ENCODE peak calls at places on chromosomes 7 and 10, in seven cellular contexts. G is astrocyte of the spinal cord; H is activated gamma-delta T cell treated with anti-CD3 and anti-CD28 coated beads, Interleukin-2, amount 50 U/mL, for 16 hours; E is posterior cingulate gyrus; L is stimulated activated CD4-positive, alpha-beta T cell treated with anti-CD3 and anti-CD28 coated beads, TNF-alpha, amount 100 ng/mL, for 1 hour; X is GM23248; Y is GM06990. Q is an unnamed sample.

GRCh38 chr7:132030161-132030568 is 473.7 kb upstream of the PODXL start:
- DNase-seq in G (no peak), H (no peak), E (peak), L (no peak), X (no peak), Y (no peak), Q (peak)

GRCh38 chr10:93068411-93069244 is 5.1 kb upstream of the CYP26A1 start:
- DNase-seq in G (peak), H (no peak), E (no peak), L (no peak), X (peak), Y (no peak), Q (peak)

GRCh38 chr7:17661982-17662585 is 278.2 kb downstream of the SNX13 start:
- DNase-seq in G (peak), H (no peak), E (no peak), L (no peak), X (peak), Y (no peak), Q (no peak)

GRCh38 chr7:143884978-143885559 is 16.9 kb downstream of the TCAF1 start:
- DNase-seq in G (peak), H (no peak), E (peak), L (no peak), X (peak), Y (peak), Q (peak)

GRCh38 chr7:254337-255037 is 35.5 kb upstream of the FOXL3 start:
- DNase-seq in G (no peak), H (no peak), E (no peak), L (no peak), X (no peak), Y (no peak), Q (no peak)

GRCh38 chr10:124016795-124017375 is 76.5 kb downstream of the CHST15 start:
- DNase-seq in G (no peak), H (no peak), E (no peak), L (no peak), X (no peak), Y (no peak), Q (no peak)

GRCh38 chr10:60823324-60823723 is 45.0 kb downstream of the CDK1 start:
- DNase-seq in G (no peak), H (no peak), E (no peak), L (no peak), X (no peak), Y (no peak), Q (no peak)

GRCh38 chr7:87110778-87111177 is 41.5 kb upstream of the DMTF1 start:
- DNase-seq in G (peak), H (no peak), E (no peak), L (no peak), X (peak), Y (no peak), Q (peak)

GRCh38 chr7:116499168-116500070 is at the start of gene CAV2:
- DNase-seq in G (peak), H (no peak), E (no peak), L (no peak), X (peak), Y (peak), Q (peak)

GRCh38 chr10:6507311-6507710 is 72.8 kb downstream of the PRKCQ start:
- DNase-seq in G (no peak), H (no peak), E (no peak), L (no peak), X (no peak), Y (peak), Q (no peak)

GRCh38 chr7:134856692-134857091 is 77.3 kb downstream of the CALD1 start:
- DNase-seq in G (peak), H (no peak), E (no peak), L (no peak), X (peak), Y (no peak), Q (peak)

GRCh38 chr7:4794591-4795350 is 19.3 kb downstream of the AP5Z1 start:
- DNase-seq in G (peak), H (no peak), E (no peak), L (no peak), X (no peak), Y (no peak), Q (no peak)

GRCh38 chr7:18889436-18889835 is 228.0 kb downstream of the TWIST1 start:
- DNase-seq in G (no peak), H (no peak), E (no peak), L (no peak), X (no peak), Y (no peak), Q (no peak)

GRCh38 chr10:128623776-128624175 is 497.6 kb upstream of the MKI67 start:
- DNase-seq in G (no peak), H (no peak), E (no peak), L (no peak), X (no peak), Y (no peak), Q (no peak)

GRCh38 chr10:16779375-16779774 is 37.8 kb downstream of the RSU1 start:
- DNase-seq in G (no peak), H (peak), E (no peak), L (peak), X (no peak), Y (no peak), Q (no peak)

GRCh38 chr10:23656735-23657134 is 217.9 kb downstream of the OTUD1 start:
- DNase-seq in G (no peak), H (no peak), E (no peak), L (no peak), X (peak), Y (no peak), Q (no peak)

GRCh38 chr7:155669717-155670505 is 25.4 kb downstream of the RBM33 start:
- DNase-seq in G (peak), H (no peak), E (no peak), L (no peak), X (peak), Y (no peak), Q (peak)

GRCh38 chr10:47050618-47051455 is 139.6 kb downstream of the PTPN20 start:
- DNase-seq in G (no peak), H (no peak), E (no peak), L (no peak), X (no peak), Y (no peak), Q (no peak)

GRCh38 chr7:143447500-143447899 is 4.2 kb downstream of the TAS2R60 start:
- DNase-seq in G (no peak), H (no peak), E (no peak), L (no peak), X (no peak), Y (no peak), Q (no peak)

GRCh38 chr10:110834622-110835219 is 37.0 kb upstream of the PDCD4 start:
- DNase-seq in G (peak), H (no peak), E (no peak), L (no peak), X (no peak), Y (no peak), Q (no peak)

GRCh38 chr10:2246747-2247146 is 509.4 kb upstream of the ADARB2 start:
- DNase-seq in G (no peak), H (no peak), E (no peak), L (no peak), X (no peak), Y (no peak), Q (no peak)

GRCh38 chr10:1249142-1249541 is 193.0 kb downstream of the WDR37 start:
- DNase-seq in G (no peak), H (no peak), E (no peak), L (no peak), X (no peak), Y (no peak), Q (no peak)

GRCh38 chr10:80359644-80360043 is 3.1 kb downstream of the DYDC2 start:
- DNase-seq in G (no peak), H (no peak), E (no peak), L (no peak), X (no peak), Y (no peak), Q (no peak)

GRCh38 chr7:1894313-1894900 is 224.3 kb downstream of the ELFN1 start:
- DNase-seq in G (no peak), H (no peak), E (no peak), L (no peak), X (no peak), Y (no peak), Q (no peak)

GRCh38 chr7:65509368-65510186 is 135.9 kb downstream of the ZNF92 start:
- DNase-seq in G (no peak), H (peak), E (no peak), L (no peak), X (peak), Y (peak), Q (peak)

GRCh38 chr10:13414855-13415254 is 66.8 kb upstream of the SEPHS1 start:
- DNase-seq in G (peak), H (no peak), E (no peak), L (no peak), X (peak), Y (no peak), Q (no peak)

GRCh38 chr10:95745487-95745886 is 10.5 kb upstream of the ENTPD1 start:
- DNase-seq in G (no peak), H (no peak), E (no peak), L (no peak), X (no peak), Y (no peak), Q (no peak)

GRCh38 chr7:74405191-74405898 is 48.4 kb upstream of the GTF2IRD1 start:
- DNase-seq in G (no peak), H (no peak), E (no peak), L (no peak), X (peak), Y (no peak), Q (no peak)

GRCh38 chr10:72379062-72379461 is 24.3 kb upstream of the DNAJB12 start:
- DNase-seq in G (peak), H (no peak), E (no peak), L (no peak), X (no peak), Y (no peak), Q (no peak)

GRCh38 chr7:26440253-26440992 is 148.8 kb downstream of the SNX10 start:
- DNase-seq in G (no peak), H (no peak), E (no peak), L (no peak), X (no peak), Y (no peak), Q (no peak)

GRCh38 chr10:22737587-22737986 is 23.2 kb upstream of the PIP4K2A start:
- DNase-seq in G (peak), H (no peak), E (no peak), L (no peak), X (peak), Y (no peak), Q (peak)